ENCODE peak calls at places on chromosomes 2 and 18, in four cellular contexts. O, M, E and R are unnamed samples.

GRCh38 chr18:54129448-54130134 is 94.9 kb downstream of the MBD2 start:
- DNase-seq in O (no peak), M (no peak), E (no peak), R (no peak)

GRCh38 chr18:37346048-37346447 is 219.6 kb downstream of the CELF4 start:
- DNase-seq in O (no peak), E (no peak), M (no peak), R (no peak)

GRCh38 chr2:33678447-33678846 is 79.3 kb upstream of the FAM98A start:
- DNase-seq in O (no peak), E (no peak), M (no peak), R (no peak)

GRCh38 chr2:128631698-128632490 is 313.2 kb upstream of the HS6ST1 start:
- DNase-seq in E (no peak), M (no peak), O (no peak), R (no peak)

GRCh38 chr18:72692086-72692485 is 147.9 kb upstream of the CBLN2 start:
- DNase-seq in O (no peak), E (no peak), M (no peak), R (peak; percentile 39)

GRCh38 chr2:62234755-62235655 is 39.1 kb downstream of the B3GNT2 start:
- DNase-seq in O (no peak), M (no peak), E (no peak), R (no peak)

GRCh38 chr2:199379251-199379650 is 78.5 kb downstream of the SATB2 start:
- DNase-seq in E (no peak), M (no peak), O (no peak), R (no peak)

GRCh38 chr2:129056959-129057317 is 738.3 kb upstream of the HS6ST1 start:
- DNase-seq in E (no peak), O (no peak), M (no peak), R (no peak)

GRCh38 chr18:22223263-22223960 is 54.0 kb downstream of the GATA6 start:
- DNase-seq in O (peak; percentile 63), M (peak; percentile 69), E (peak; percentile 36), R (no peak)

GRCh38 chr2:45852450-45853150 is 201.1 kb downstream of the PRKCE start:
- DNase-seq in E (no peak), O (no peak), M (no peak), R (no peak)

GRCh38 chr18:30254331-30254730 is 788.2 kb downstream of the DSC3 start:
- DNase-seq in M (no peak), E (no peak), O (no peak), R (no peak)

GRCh38 chr2:26438526-26438925 is 36.8 kb downstream of the DRC1 start:
- DNase-seq in O (no peak), M (no peak), E (no peak), R (no peak)

GRCh38 chr2:151437630-151438029 is 27.9 kb downstream of the RIF1 start:
- DNase-seq in E (no peak), M (peak; percentile 10), O (peak; percentile 16), R (peak; percentile 28)

GRCh38 chr2:100520224-100520623 is 42.6 kb upstream of the PDCL3 start:
- DNase-seq in M (no peak), E (no peak), O (no peak), R (no peak)

GRCh38 chr18:50590625-50591024 is 30.7 kb downstream of the MAPK4 start:
- DNase-seq in O (no peak), M (no peak), E (no peak), R (no peak)

GRCh38 chr2:152349416-152349815 is 14.4 kb downstream of the FMNL2 start:
- DNase-seq in O (no peak), E (no peak), M (no peak), R (no peak)

GRCh38 chr18:79542876-79543750 is 136.5 kb upstream of the CTDP1 start:
- DNase-seq in O (no peak), E (no peak), M (no peak), R (no peak)

GRCh38 chr2:192373754-192374153 is 179.0 kb upstream of the TMEFF2 start:
- DNase-seq in M (no peak), O (no peak), E (no peak), R (no peak)

GRCh38 chr18:1659190-1659589 is 754.5 kb downstream of the ADCYAP1 start:
- DNase-seq in E (no peak), O (no peak), M (no peak), R (no peak)

GRCh38 chr2:156343940-156344301 is 11.4 kb upstream of the NR4A2 start:
- DNase-seq in M (no peak), O (peak; percentile 34), E (no peak), R (no peak)

GRCh38 chr2:147424766-147425165 is 420.1 kb upstream of the ACVR2A start:
- DNase-seq in E (no peak), M (no peak), O (no peak), R (no peak)

GRCh38 chr2:33810046-33810835 is 211.1 kb upstream of the FAM98A start:
- DNase-seq in E (no peak), M (no peak), O (no peak), R (no peak)

GRCh38 chr2:195535911-195536522 is 121.0 kb upstream of the SLC39A10 start:
- DNase-seq in E (no peak), M (no peak), O (peak; percentile 49), R (no peak)

GRCh38 chr2:171100370-171100769 is 60.3 kb downstream of the TLK1 start:
- DNase-seq in M (no peak), E (peak; percentile 61), O (no peak), R (no peak)

GRCh38 chr2:26637811-26638310 is 3.3 kb downstream of the CIB4 start:
- DNase-seq in M (no peak), E (no peak), O (no peak), R (no peak)

GRCh38 chr2:165406053-165406628 is 63.4 kb upstream of the CSRNP3 start:
- DNase-seq in M (no peak), E (no peak), O (no peak), R (no peak)

GRCh38 chr2:10091182-10091932 is 11.1 kb upstream of the CYS1 start:
- DNase-seq in M (no peak), E (no peak), O (no peak), R (no peak)

GRCh38 chr2:125455110-125455509 is 1200.8 kb upstream of the GYPC start:
- DNase-seq in O (no peak), E (no peak), M (no peak), R (no peak)

GRCh38 chr18:46481048-46481846 is 175.8 kb downstream of the LOXHD1 start:
- DNase-seq in M (peak; percentile 27), O (peak; percentile 30), E (peak; percentile 28), R (peak; percentile 64)

GRCh38 chr2:98148968-98149697 is 62.2 kb downstream of the VWA3B start:
- DNase-seq in O (peak; percentile 34), E (peak; percentile 71), M (peak; percentile 24), R (no peak)

GRCh38 chr2:165251361-165251760 is 12.1 kb downstream of the SCN2A start:
- DNase-seq in M (no peak), E (no peak), O (no peak), R (no peak)

GRCh38 chr2:181456660-181457120 is 496 bp upstream of the ITGA4 start:
- DNase-seq in E (no peak), O (no peak), M (no peak), R (peak; percentile 42)

GRCh38 chr18:10381516-10381915 is 72.9 kb upstream of the APCDD1 start:
- DNase-seq in E (no peak), O (no peak), M (no peak), R (no peak)

GRCh38 chr2:203347375-203347774 is 19.2 kb downstream of the ABI2 start:
- DNase-seq in O (peak; percentile 25), E (no peak), M (no peak), R (no peak)

GRCh38 chr2:203354966-203355365 is 26.8 kb downstream of the ABI2 start:
- DNase-seq in O (no peak), M (no peak), E (no peak), R (no peak)

GRCh38 chr2:203352604-203353255 is 24.5 kb downstream of the ABI2 start:
- DNase-seq in M (no peak), E (peak; percentile 70), O (no peak), R (no peak)
- TF ChIP-seq ELF1 in M (no peak), E (no peak), O (no peak), R (no peak)

GRCh38 chr2:39875914-39876267 is 96.8 kb upstream of the THUMPD2 start:
- DNase-seq in E (no peak), M (no peak), O (no peak), R (no peak)

GRCh38 chr2:39881948-39882347 is 102.9 kb upstream of the THUMPD2 start:
- DNase-seq in E (no peak), M (no peak), O (no peak), R (no peak)

GRCh38 chr2:39881494-39881893 is 102.4 kb upstream of the THUMPD2 start:
- DNase-seq in M (no peak), O (no peak), E (no peak), R (no peak)
- TF ChIP-seq ELF1 in M (no peak), O (no peak), E (no peak), R (no peak)

GRCh38 chr2:29114841-29115609 is at the start of gene CLIP4:
- DNase-seq in M (no peak), O (no peak), E (no peak), R (peak; percentile 92)

GRCh38 chr2:29112379-29112778 is 2.8 kb upstream of the CLIP4 start:
- DNase-seq in E (no peak), M (no peak), O (no peak), R (no peak)

GRCh38 chr2:29114514-29114840 is 738 bp upstream of the CLIP4 start:
- DNase-seq in E (no peak), M (no peak), O (no peak), R (peak; percentile 70)

GRCh38 chr2:29113027-29113686 is 2.1 kb upstream of the CLIP4 start:
- DNase-seq in E (peak; percentile 30), M (peak; percentile 51), O (no peak), R (no peak)

GRCh38 chr2:29113891-29114321 is 1.3 kb upstream of the CLIP4 start:
- DNase-seq in M (peak; percentile 53), E (no peak), O (no peak), R (peak; percentile 78)
- TF ChIP-seq ELF1 in M (no peak), E (no peak), O (no peak), R (no peak)

GRCh38 chr2:1653137-1653789 is 91.1 kb downstream of the PXDN start:
- DNase-seq in O (no peak), M (no peak), E (no peak), R (no peak)
- TF ChIP-seq ELF1 in O (no peak), M (no peak), E (no peak), R (no peak)